ENCODE peak calls at places on chromosome 9, in five cellular contexts. Q is mesothelial cell of epicardium; E is PC-9; H is activated T-cell treated with anti-CD3 and anti-CD28 coated beads, Interleukin-2, amount 50 U/mL, for 72 hours; I is endothelial cell. L is an unnamed sample.

GRCh38 chr9:7974335-7975005 is 174.9 kb upstream of the DMAC1 start:
- DNase-seq in Q (no peak), E (no peak), I (no peak), H (peak), L (no peak)

GRCh38 chr9:90065001-90065400 is 460.2 kb downstream of the GADD45G start:
- DNase-seq in E (no peak), Q (no peak), I (no peak), H (no peak), L (no peak)

GRCh38 chr9:17799383-17799782 is 220.5 kb downstream of the SH3GL2 start:
- DNase-seq in I (no peak), H (no peak), Q (no peak), E (no peak), L (no peak)

GRCh38 chr9:98067184-98067583 is 10.7 kb downstream of the NANS start:
- DNase-seq in E (no peak), I (no peak), H (no peak), Q (no peak), L (no peak)

GRCh38 chr9:134099123-134099761 is 31.4 kb upstream of the BRD3 start:
- DNase-seq in Q (no peak), H (peak), I (peak), E (peak), L (peak)

GRCh38 chr9:135968601-135969000 is 7.4 kb upstream of the UBAC1 start:
- DNase-seq in E (no peak), I (no peak), H (no peak), Q (no peak), L (no peak)

GRCh38 chr9:96171749-96172148 is 130.2 kb downstream of the HSD17B3 start:
- DNase-seq in H (no peak), Q (no peak), I (no peak), E (no peak), L (no peak)

GRCh38 chr9:133823189-133824105 is 85.3 kb upstream of the SARDH start:
- DNase-seq in I (no peak), H (no peak), Q (no peak), E (no peak), L (peak)

GRCh38 chr9:97406620-97407177 is 5.2 kb upstream of the TDRD7 start:
- DNase-seq in E (no peak), I (no peak), H (no peak), Q (no peak), L (no peak)

GRCh38 chr9:129494113-129494789 is 126.7 kb downstream of the C9orf50 start:
- DNase-seq in E (peak), H (no peak), Q (no peak), I (no peak), L (peak)

GRCh38 chr9:68584110-68585033 is 43.7 kb upstream of the TMEM252 start:
- DNase-seq in Q (peak), H (peak), E (peak), I (peak), L (peak)

GRCh38 chr9:97853056-97853843 is at the start of gene FOXE1:
- DNase-seq in H (no peak), I (no peak), Q (no peak), E (peak), L (peak)

GRCh38 chr9:88738708-88739107 is 203.7 kb downstream of the NXNL2 start:
- DNase-seq in Q (no peak), I (no peak), E (no peak), H (no peak), L (no peak)

GRCh38 chr9:18566125-18566524 is 92.2 kb downstream of the ADAMTSL1 start:
- DNase-seq in H (no peak), I (no peak), Q (no peak), E (no peak), L (no peak)

GRCh38 chr9:93673844-93674334 is 97.5 kb downstream of the PHF2 start:
- DNase-seq in Q (peak), H (no peak), E (no peak), I (peak), L (no peak)

GRCh38 chr9:68741234-68741633 is 36.2 kb downstream of the PIP5K1B start:
- DNase-seq in I (no peak), Q (no peak), H (no peak), E (no peak), L (no peak)

L was measured in GM20000.